ENCODE peak calls at places on chromosomes 2 and 18, in four cellular contexts. Z is A549, J is K562, K is WTC11. C is an unnamed sample.

GRCh38 chr2:28228419-28228995 is 164.2 kb upstream of the FOSL2 start:
- DNase-seq in Z (no peak), J (no peak), K (no peak), C (no peak)

GRCh38 chr18:36158261-36158867 is 28.7 kb downstream of the ELP2 start:
- DNase-seq in Z (no peak), J (no peak), K (no peak), C (no peak)

GRCh38 chr2:9757430-9758287 is 85.6 kb upstream of the TAF1B start:
- DNase-seq in Z (no peak), J (no peak), K (peak; percentile 66), C (no peak)

GRCh38 chr2:83602753-83603152 is 856.3 kb downstream of the SUCLG1 start:
- DNase-seq in Z (no peak), J (no peak), K (peak; percentile 15), C (no peak)

GRCh38 chr2:289362-290089 is 1.6 kb upstream of the ALKAL2 start:
- DNase-seq in Z (no peak), J (peak; percentile 75), K (peak; percentile 40), C (no peak)

GRCh38 chr18:48940854-48941531 is 9.8 kb downstream of the SMAD7 start:
- DNase-seq in Z (no peak), J (no peak), K (no peak), C (no peak)

GRCh38 chr2:133122529-133122928 is 445.7 kb downstream of the NCKAP5 start:
- DNase-seq in Z (no peak), J (no peak), K (no peak), C (no peak)

GRCh38 chr18:71831039-71831438 is 713.1 kb downstream of the CBLN2 start:
- DNase-seq in Z (no peak), J (no peak), K (no peak), C (no peak)

GRCh38 chr2:161424992-161425391 is 8.9 kb downstream of the TBR1 start:
- DNase-seq in Z (no peak), J (no peak), K (no peak), C (no peak)

GRCh38 chr2:232525796-232526195 is at the start of gene CHRND:
- DNase-seq in Z (peak; percentile 15), J (no peak), K (no peak), C (peak; percentile 23)

GRCh38 chr2:138501427-138502252 is at the start of gene SPOPL:
- DNase-seq in Z (peak; percentile 82), J (peak; percentile 93), K (peak; percentile 92), C (peak; percentile 87)

GRCh38 chr2:65231121-65231520 is 3.5 kb downstream of the ACTR2 start:
- DNase-seq in Z (no peak), J (no peak), K (no peak), C (no peak)

GRCh38 chr2:189249171-189249570 is 69.6 kb upstream of the COL5A2 start:
- DNase-seq in Z (no peak), J (no peak), K (no peak), C (no peak)

GRCh38 chr2:11681722-11682589 is 12.0 kb upstream of the NTSR2 start:
- DNase-seq in Z (peak; percentile 94), J (peak; percentile 71), K (peak; percentile 84), C (peak; percentile 55)

GRCh38 chr2:233227579-233227978 is 23.9 kb upstream of the ATG16L1 start:
- DNase-seq in Z (no peak), J (no peak), K (no peak), C (no peak)

GRCh38 chr2:46269545-46270273 is 27.5 kb upstream of the EPAS1 start:
- DNase-seq in Z (no peak), J (peak; percentile 59), K (no peak), C (no peak)

GRCh38 chr2:165161510-165161909 is 42.3 kb downstream of the SCN3A start:
- DNase-seq in Z (no peak), J (no peak), K (no peak), C (no peak)

GRCh38 chr2:101431486-101431885 is 43.4 kb downstream of the RFX8 start:
- DNase-seq in Z (no peak), J (no peak), K (no peak), C (no peak)

GRCh38 chr2:44479127-44479887 is 117.6 kb downstream of the CAMKMT start:
- DNase-seq in Z (peak; percentile 74), J (peak; percentile 80), K (no peak), C (peak; percentile 89)

GRCh38 chr18:76405761-76406356 is 89.2 kb downstream of the ZNF516 start:
- DNase-seq in Z (peak; percentile 43), J (peak; percentile 44), K (peak; percentile 60), C (peak; percentile 34)

GRCh38 chr18:43692291-43692690 is 415.0 kb upstream of the SYT4 start:
- DNase-seq in Z (no peak), J (no peak), K (no peak), C (no peak)

GRCh38 chr2:200509227-200509607 is 651 bp downstream of the KCTD18 start:
- DNase-seq in Z (peak; percentile 38), J (peak; percentile 21), K (no peak), C (no peak)

GRCh38 chr2:14451312-14451711 is 181.2 kb upstream of the LRATD1 start:
- DNase-seq in Z (no peak), J (no peak), K (no peak), C (no peak)

GRCh38 chr2:60331106-60331809 is 222.2 kb downstream of the BCL11A start:
- DNase-seq in Z (no peak), J (no peak), K (no peak), C (no peak)

GRCh38 chr18:59308201-59309014 is 10.0 kb downstream of the CPLX4 start:
- DNase-seq in Z (peak; percentile 61), J (peak; percentile 67), K (peak; percentile 81), C (peak; percentile 29)

GRCh38 chr2:212863185-212863588 is 288.2 kb downstream of the IKZF2 start:
- DNase-seq in Z (no peak), J (peak; percentile 23), K (peak; percentile 54), C (peak; percentile 28)

GRCh38 chr2:23988371-23988770 is 21.5 kb upstream of the MFSD2B start:
- DNase-seq in Z (peak; percentile 48), J (peak; percentile 37), K (no peak), C (peak; percentile 13)

GRCh38 chr2:39981877-39982276 is 202.8 kb upstream of the THUMPD2 start:
- DNase-seq in Z (no peak), J (no peak), K (no peak), C (no peak)

GRCh38 chr2:160427629-160428424 is 65.8 kb downstream of the RBMS1 start:
- DNase-seq in Z (no peak), J (no peak), K (no peak), C (no peak)

GRCh38 chr18:24811963-24812681 is 351.7 kb downstream of the HRH4 start:
- DNase-seq in Z (no peak), J (no peak), K (no peak), C (no peak)

DNA sequence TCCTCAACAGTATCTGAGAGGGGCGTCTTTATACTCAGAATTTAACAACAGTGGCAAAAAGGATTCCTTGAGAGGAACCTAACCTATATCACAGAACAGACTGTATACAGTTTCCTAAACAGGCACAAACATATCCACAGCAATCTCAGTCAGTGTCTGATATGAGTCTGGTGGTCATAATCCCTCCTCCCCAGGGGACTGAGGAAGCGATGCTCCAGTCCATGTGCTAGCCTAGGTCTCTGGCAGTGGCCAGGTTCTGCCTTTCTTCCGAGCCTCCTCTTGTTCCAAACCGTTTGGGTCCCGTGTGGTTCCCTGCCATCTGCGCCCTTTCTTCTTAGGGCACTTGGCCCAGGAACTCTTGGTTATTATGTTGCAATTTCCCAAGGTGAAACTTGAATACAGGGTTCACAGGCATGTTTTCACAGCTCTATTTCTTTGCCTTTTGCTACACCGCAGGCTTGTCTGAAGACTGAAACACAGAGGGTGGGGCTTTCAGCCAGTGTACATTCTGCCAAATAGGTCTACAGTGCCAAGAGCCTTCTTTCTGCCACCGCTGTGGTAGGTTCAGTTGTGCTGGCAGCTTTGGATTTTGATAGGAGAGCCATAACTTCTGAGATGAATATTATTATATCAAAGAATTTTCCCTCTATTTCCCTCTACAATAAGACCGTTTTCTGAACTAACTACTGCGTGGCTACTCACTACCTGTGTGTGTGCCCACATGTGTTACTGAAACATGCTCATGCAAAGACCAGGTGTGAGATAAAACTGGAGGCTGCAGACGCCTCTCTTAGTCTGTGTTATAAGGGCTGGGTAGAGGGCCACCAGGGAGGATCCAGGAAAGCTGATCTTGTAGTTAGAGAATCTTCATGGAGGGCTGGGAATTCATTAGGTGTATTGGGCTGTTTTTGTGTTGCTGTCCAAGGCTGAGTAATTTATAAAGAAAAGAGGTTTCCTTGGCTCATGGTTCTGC is 75.0 kb upstream of the HAAO start:
- DNase-seq in Z (no peak), J (no peak), K (no peak), C (no peak)
- TF ChIP-seq HMGXB4 in Z (no peak), J (no peak), K (no peak), C (no peak)

GRCh38 chr2:71686781-71687180 is 233.4 kb downstream of the DYSF start:
- DNase-seq in Z (no peak), J (no peak), K (no peak), C (no peak)

GRCh38 chr2:71684226-71685072 is 231.1 kb downstream of the DYSF start:
- DNase-seq in Z (no peak), J (no peak), K (no peak), C (no peak)

GRCh38 chr2:71683666-71684065 is 230.3 kb downstream of the DYSF start:
- DNase-seq in Z (no peak), J (no peak), K (no peak), C (no peak)

GRCh38 chr2:71685941-71686611 is 232.7 kb downstream of the DYSF start:
- DNase-seq in Z (no peak), J (no peak), K (no peak), C (no peak)

GRCh38 chr2:71685073-71685848 is 231.9 kb downstream of the DYSF start:
- DNase-seq in Z (no peak), J (no peak), K (no peak), C (no peak)
- TF ChIP-seq HMGXB4 in Z (no peak), J (no peak), K (no peak), C (no peak)

GRCh38 chr2:211055438-211055837 is 499.0 kb downstream of the CPS1 start:
- DNase-seq in Z (no peak), J (no peak), K (peak; percentile 53), C (peak; percentile 21)
- TF ChIP-seq HMGXB4 in Z (no peak), J (no peak), K (no peak), C (no peak)

GRCh38 chr2:187544371-187545080 is 9.7 kb downstream of the TFPI start:
- DNase-seq in Z (no peak), J (no peak), K (no peak), C (no peak)
- TF ChIP-seq HMGXB4 in Z (no peak), J (no peak), K (no peak), C (no peak)

GRCh38 chr18:79513381-79514081 is 117.8 kb downstream of the NFATC1 start:
- DNase-seq in Z (no peak), J (no peak), K (no peak), C (no peak)

GRCh38 chr18:79511271-79511670 is 115.5 kb downstream of the NFATC1 start:
- DNase-seq in Z (no peak), J (no peak), K (no peak), C (no peak)

GRCh38 chr18:79511671-79512301 is 116.1 kb downstream of the NFATC1 start:
- DNase-seq in Z (no peak), J (no peak), K (no peak), C (no peak)

GRCh38 chr18:79510731-79511141 is 115.0 kb downstream of the NFATC1 start:
- DNase-seq in Z (no peak), J (no peak), K (no peak), C (no peak)

GRCh38 chr18:79512461-79513380 is 117.0 kb downstream of the NFATC1 start:
- DNase-seq in Z (no peak), J (no peak), K (no peak), C (no peak)
- TF ChIP-seq HMGXB4 in Z (no peak), J (no peak), K (no peak), C (no peak)